ENCODE peak calls at places on chromosomes 5 and 9, in four cellular contexts. S is gastrocnemius medialis, I is left colon, N is hippocampal formation. P is an unnamed sample.

GRCh38 chr5:175321927-175322532 is 122.0 kb downstream of the DRD1 start:
- DNase-seq in S (no peak), N (no peak), I (no peak), P (no peak)

GRCh38 chr5:94159144-94159543 is 417.7 kb upstream of the POU5F2 start:
- DNase-seq in S (no peak), N (no peak), I (no peak), P (no peak)

GRCh38 chr9:136551401-136552116 is 5.7 kb upstream of the NOTCH1 start:
- DNase-seq in S (peak; percentile 59), N (no peak), I (peak; percentile 85), P (no peak)

GRCh38 chr5:160165137-160166068 is 46.2 kb upstream of the PWWP2A start:
- DNase-seq in I (peak; percentile 76), N (peak; percentile 89), S (peak; percentile 79), P (peak; percentile 89)

GRCh38 chr5:80960531-80961375 is 590 bp downstream of the RASGRF2 start:
- DNase-seq in I (no peak), S (no peak), N (peak; percentile 68), P (no peak)

GRCh38 chr5:135632806-135633205 is 54.0 kb upstream of the CXCL14 start:
- DNase-seq in S (no peak), I (no peak), N (no peak), P (no peak)

GRCh38 chr9:77475641-77476473 is 172.3 kb downstream of the GNA14 start:
- DNase-seq in I (no peak), S (no peak), N (no peak), P (no peak)

GRCh38 chr5:113508756-113509155 is 4.7 kb upstream of the YTHDC2 start:
- DNase-seq in N (no peak), I (no peak), S (no peak), P (no peak)

GRCh38 chr5:40385544-40385943 is 294.2 kb upstream of the PTGER4 start:
- DNase-seq in S (no peak), I (no peak), N (no peak), P (no peak)

GRCh38 chr5:37248387-37248969 is 698 bp downstream of the CPLANE1 start:
- DNase-seq in S (no peak), N (no peak), I (no peak), P (no peak)

GRCh38 chr9:88936132-88936531 is 55.1 kb upstream of the S1PR3 start:
- DNase-seq in N (no peak), S (no peak), I (no peak), P (no peak)

GRCh38 chr9:37413311-37413710 is 9.2 kb upstream of the GRHPR start:
- DNase-seq in S (no peak), N (no peak), I (no peak), P (no peak)

GRCh38 chr9:137986268-137987099 is 108.9 kb downstream of the CACNA1B start:
- DNase-seq in S (no peak), N (no peak), I (no peak), P (no peak)

GRCh38 chr9:16671591-16672137 is 198.8 kb downstream of the BNC2 start:
- DNase-seq in N (no peak), I (no peak), S (peak; percentile 62), P (no peak)

GRCh38 chr9:129324808-129325491 is 146.9 kb upstream of the IER5L start:
- DNase-seq in N (no peak), I (no peak), S (no peak), P (no peak)

P was measured in C1 segment of cervical spinal cord.